ENCODE peak calls at places on chromosome 1, in four cellular contexts. S is mesenchymal stem cell, Z is GM23248, P is HCT116. U is an unnamed sample. For H3K27me3, the result is how much of the 10 kb centered on the place peaks cover.

GRCh38 chr1:14421977-14422609 is 176.4 kb upstream of the KAZN start:
- DNase-seq in S (no peak), Z (no peak), P (no peak), U (no peak)

GRCh38 chr1:167456926-167457325 is 61.4 kb downstream of the CD247 start:
- DNase-seq in P (no peak), Z (no peak), S (no peak), U (no peak)

GRCh38 chr1:235357485-235358378 is 9.5 kb upstream of the TBCE start:
- DNase-seq in S (no peak), Z (no peak), P (no peak), U (no peak)

GRCh38 chr1:65176571-65176970 is 28.6 kb downstream of the AK4 start:
- DNase-seq in Z (no peak), S (no peak), P (no peak), U (no peak)

GRCh38 chr1:156025873-156026272 is 5.1 kb upstream of the SSR2 start:
- DNase-seq in S (peak), P (peak), Z (peak), U (peak)

GRCh38 chr1:9008236-9008635 is 18.0 kb downstream of the SLC2A7 start:
- DNase-seq in P (no peak), S (no peak), Z (no peak), U (no peak)

GRCh38 chr1:7420098-7420445 is 351.0 kb upstream of the VAMP3 start:
- DNase-seq in S (no peak), P (no peak), Z (no peak), U (no peak)

GRCh38 chr1:25519624-25520023 is 23.8 kb upstream of the LDLRAP1 start:
- DNase-seq in S (peak), P (no peak), Z (peak), U (no peak)

GRCh38 chr1:14516974-14517812 is 81.3 kb upstream of the KAZN start:
- DNase-seq in P (no peak), S (peak), Z (peak), U (no peak)

GRCh38 chr1:150472606-150473200 is 14.5 kb upstream of the TARS2 start:
- DNase-seq in Z (no peak), S (no peak), P (no peak), U (no peak)

GRCh38 chr1:17212487-17213121 is 7.7 kb downstream of the PADI1 start:
- DNase-seq in Z (peak), P (no peak), S (peak), U (no peak)

GRCh38 chr1:198099755-198100154 is 57.0 kb upstream of the NEK7 start:
- DNase-seq in S (no peak), Z (no peak), P (no peak), U (no peak)

GRCh38 chr1:213332491-213332890 is 281.4 kb downstream of the RPS6KC1 start:
- DNase-seq in Z (no peak), S (no peak), P (no peak), U (no peak)

GRCh38 chr1:17161926-17162800 is 42.8 kb upstream of the PADI1 start:
- DNase-seq in S (no peak), Z (no peak), P (no peak), U (no peak)

GRCh38 chr1:83110156-83110555 is 888.8 kb downstream of the TTLL7 start:
- DNase-seq in P (no peak), S (no peak), Z (no peak), U (no peak)

GRCh38 chr1:41917835-41918449 is 780 bp downstream of the HIVEP3 start:
- DNase-seq in S (peak), Z (peak), P (no peak), U (no peak)

GRCh38 chr1:97245682-97246081 is 524.1 kb downstream of the PTBP2 start:
- DNase-seq in P (no peak), Z (peak), S (peak), U (no peak)

GRCh38 chr1:27455166-27455811 is 34.7 kb downstream of the WASF2 start:
- DNase-seq in S (no peak), Z (peak), P (no peak), U (no peak)

GRCh38 chr1:34709547-34709946 is 45.3 kb upstream of the GJB5 start:
- DNase-seq in P (no peak), S (no peak), Z (peak), U (no peak)

GRCh38 chr1:202247104-202247503 is 53.5 kb downstream of the LGR6 start:
- DNase-seq in P (no peak), S (no peak), Z (no peak), U (no peak)

GRCh38 chr1:188295157-188295556 is 1466.4 kb downstream of the PLA2G4A start:
- DNase-seq in Z (no peak), S (no peak), P (no peak), U (no peak)

GRCh38 chr1:174005032-174005431 is 17.1 kb downstream of the RC3H1 start:
- DNase-seq in Z (peak), P (no peak), S (peak), U (peak)

GRCh38 chr1:11729498-11730428 is 6.2 kb upstream of the AGTRAP start:
- DNase-seq in Z (no peak), P (no peak), S (peak), U (no peak)

GRCh38 chr1:201530741-201531521 is 8.0 kb upstream of the NAV1 start:
- DNase-seq in P (peak), Z (peak), S (peak), U (peak)

GRCh38 chr1:95086949-95087533 is 14.3 kb upstream of the ALG14 start:
- DNase-seq in P (no peak), S (peak), Z (peak), U (no peak)

GRCh38 chr1:5708266-5708978 is 283.8 kb downstream of the NPHP4 start:
- DNase-seq in S (no peak), Z (no peak), P (no peak), U (no peak)

GRCh38 chr1:243287128-243287470 is 31.3 kb downstream of the SDCCAG8 start:
- DNase-seq in P (no peak), Z (no peak), S (peak), U (no peak)

GRCh38 chr1:101178688-101179491 is 57.9 kb upstream of the S1PR1 start:
- DNase-seq in S (no peak), P (no peak), Z (no peak), U (no peak)

GRCh38 chr1:180530501-180530900 is 28.1 kb upstream of the ACBD6 start:
- DNase-seq in S (peak), Z (peak), P (no peak), U (no peak)

GRCh38 chr1:181057079-181057478 is 23.3 kb downstream of the MR1 start:
- DNase-seq in Z (peak), S (peak), P (no peak), U (no peak)

GRCh38 chr1:30883389-30884172 is 25.0 kb downstream of the SDC3 start:
- DNase-seq in S (no peak), Z (no peak), P (no peak), U (no peak)

GRCh38 chr1:182952677-182953444 is at the start of gene SHCBP1L:
- DNase-seq in Z (peak), P (no peak), S (no peak), U (no peak)

GRCh38 chr1:178632619-178633018 is 92.4 kb upstream of the RALGPS2 start:
- DNase-seq in Z (peak), S (no peak), P (no peak), U (no peak)

GRCh38 chr1:217274416-217274815 is 356.5 kb downstream of the GPATCH2 start:
- DNase-seq in Z (peak), P (no peak), S (peak), U (no peak)

GRCh38 chr1:217273866-217274265 is 357.0 kb downstream of the GPATCH2 start:
- DNase-seq in P (no peak), Z (peak), S (peak), U (no peak)

GRCh38 chr1:217272385-217272784 is 358.5 kb downstream of the GPATCH2 start:
- DNase-seq in S (peak), P (no peak), Z (peak), U (no peak)

GRCh38 chr1:217275617-217276398 is 355.1 kb downstream of the GPATCH2 start:
- DNase-seq in S (peak), Z (peak), P (no peak), U (peak)

GRCh38 chr1:217274927-217275616 is 355.8 kb downstream of the GPATCH2 start:
- DNase-seq in Z (peak), S (peak), P (no peak), U (no peak)
- H3K4me3 ChIP-seq in Z (peak), S (no peak), P (no peak), U (no peak)

GRCh38 chr1:170660281-170660713 is 3.6 kb upstream of the PRRX1 start:
- DNase-seq in S (no peak), Z (peak), P (no peak), U (no peak)

GRCh38 chr1:170657275-170657853 is 6.6 kb upstream of the PRRX1 start:
- DNase-seq in S (no peak), Z (no peak), P (no peak), U (no peak)

GRCh38 chr1:170660874-170661645 is 2.9 kb upstream of the PRRX1 start:
- DNase-seq in S (peak), P (no peak), Z (peak), U (no peak)

GRCh38 chr1:170661646-170662411 is 2.1 kb upstream of the PRRX1 start:
- DNase-seq in P (no peak), Z (peak), S (peak), U (no peak)

DNA sequence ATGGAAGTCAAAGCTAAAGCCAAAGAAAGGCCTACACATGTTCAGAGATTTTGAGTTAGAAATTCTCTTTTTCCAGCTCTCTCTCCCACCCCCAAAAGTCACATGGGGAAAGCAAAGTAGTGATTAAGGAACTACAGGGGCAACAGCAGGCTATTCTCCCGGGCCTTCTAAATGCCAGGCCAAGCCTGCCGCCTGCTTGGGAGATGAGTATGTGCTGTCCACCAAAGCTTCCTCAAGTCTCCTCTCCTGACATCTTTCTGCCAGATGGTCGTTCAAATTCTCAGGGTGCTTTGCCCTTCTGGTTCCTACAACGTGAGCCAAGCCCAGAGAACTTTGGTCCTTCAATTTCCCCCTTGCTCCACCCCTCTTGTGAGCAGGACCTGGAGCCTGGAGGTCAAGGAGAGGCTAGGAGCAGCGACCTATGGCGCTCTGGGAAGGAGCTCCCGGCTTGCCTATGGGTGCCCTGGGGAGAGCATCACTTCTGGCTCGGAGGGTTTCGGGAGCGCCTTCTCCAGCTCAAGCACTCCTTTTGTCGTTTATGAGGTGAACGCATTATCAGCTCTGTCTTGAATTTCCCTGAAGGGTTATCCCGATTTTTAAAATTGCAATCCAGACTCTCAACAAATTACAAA is 4.4 kb upstream of the PRRX1 start:
- DNase-seq in S (no peak), P (no peak), Z (peak), U (no peak)
- H3K27me3 ChIP-seq in S (under half), P (under half), Z (under half), U (under half)

GRCh38 chr1:184502154-184502553 is 115.3 kb downstream of the C1orf21 start:
- DNase-seq in Z (no peak), P (no peak), S (no peak), U (no peak)
- H2AFZ ChIP-seq in Z (no peak), P (no peak), S (no peak), U (no peak)

DNA sequence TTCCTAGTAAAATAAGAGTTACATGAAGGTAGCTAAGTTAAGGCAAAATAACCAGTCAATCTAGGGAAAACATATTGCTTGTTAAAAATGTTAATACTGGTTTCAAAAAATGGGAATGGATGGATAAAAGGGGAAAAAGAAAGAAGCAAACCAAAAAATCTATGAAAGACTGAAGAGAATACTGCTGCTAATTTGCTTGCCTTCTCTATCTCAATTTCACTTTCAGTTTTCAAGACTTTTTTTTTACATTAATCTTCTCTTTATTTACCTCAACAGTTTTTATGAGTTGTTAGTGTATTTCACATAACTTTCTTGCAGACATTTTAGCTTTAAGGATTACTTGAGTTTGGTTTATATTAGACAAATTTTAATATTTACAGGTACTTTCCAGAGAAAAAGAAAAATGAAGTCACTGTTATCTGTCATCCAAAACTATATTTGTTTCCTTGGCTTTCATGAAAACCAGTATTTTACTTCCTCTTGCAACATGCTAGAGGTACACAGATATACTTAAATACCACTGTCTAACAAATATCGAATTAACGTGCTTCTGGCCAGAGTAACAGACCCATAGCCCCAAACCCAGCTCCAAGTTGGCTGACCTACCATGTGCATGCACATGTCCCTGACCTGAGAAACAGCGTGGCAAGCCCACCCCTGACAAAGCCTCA is 70.7 kb downstream of the COL24A1 start:
- DNase-seq in P (no peak), Z (no peak), S (no peak), U (no peak)
- H3K4me3 ChIP-seq in P (no peak), Z (no peak), S (no peak), U (no peak)

U was measured in Karpas-422.